ENCODE peak calls at places on chromosomes 1 and 21, in nine cellular contexts. B, P, S, G, Z, X, D, Y and H are unnamed samples.

GRCh38 chr1:237327061-237327460 is 285.1 kb downstream of the RYR2 start:
- DNase-seq in S (no peak), P (no peak), Y (no peak), Z (no peak), X (no peak), G (no peak), B (no peak), D (no peak), H (no peak)

GRCh38 chr1:34270181-34270580 is 93.5 kb downstream of the C1orf94 start:
- DNase-seq in B (no peak), D (no peak), P (no peak), S (no peak), X (no peak), Y (no peak), G (no peak), Z (no peak), H (no peak)

GRCh38 chr1:209655412-209655811 is 3.2 kb upstream of the LAMB3 start:
- DNase-seq in S (no peak), X (no peak), D (no peak), P (no peak), G (no peak), B (no peak), Z (no peak), Y (no peak), H (no peak)

GRCh38 chr1:244341455-244342450 is 110.0 kb downstream of the ADSS2 start:
- DNase-seq in S (peak), P (no peak), D (peak), B (no peak), Z (peak), X (peak), Y (peak), G (no peak), H (peak)

GRCh38 chr1:180424848-180425457 is 77.4 kb downstream of the ACBD6 start:
- DNase-seq in G (no peak), X (no peak), D (peak), P (no peak), B (no peak), S (peak), Z (no peak), Y (no peak), H (no peak)

GRCh38 chr1:96980448-96980847 is 258.9 kb downstream of the PTBP2 start:
- DNase-seq in Y (no peak), D (no peak), Z (no peak), P (no peak), X (no peak), S (no peak), G (no peak), B (no peak), H (no peak)

GRCh38 chr1:151846062-151846568 is 6.5 kb upstream of the C2CD4D start:
- DNase-seq in S (no peak), Z (peak), B (no peak), P (no peak), D (no peak), G (no peak), X (peak), Y (peak), H (peak)

GRCh38 chr1:1282998-1283397 is 2.8 kb downstream of the SCNN1D start:
- DNase-seq in D (no peak), Y (no peak), X (peak), S (no peak), P (no peak), Z (no peak), G (no peak), B (no peak), H (peak)

GRCh38 chr1:40876436-40876761 is 14.2 kb upstream of the CITED4 start:
- DNase-seq in X (no peak), Y (no peak), B (no peak), Z (no peak), S (no peak), D (no peak), G (no peak), P (no peak), H (no peak)

GRCh38 chr1:8540266-8540926 is 222.5 kb downstream of the SLC45A1 start:
- DNase-seq in G (no peak), X (no peak), S (no peak), D (no peak), Z (no peak), Y (peak), P (no peak), B (no peak), H (peak)

GRCh38 chr1:150979007-150979722 is 2.9 kb upstream of the ANXA9 start:
- DNase-seq in Z (peak), D (peak), X (peak), G (peak), Y (peak), S (peak), B (peak), P (peak), H (peak)

GRCh38 chr1:28392027-28392652 is 22.6 kb downstream of the PHACTR4 start:
- DNase-seq in S (no peak), P (no peak), G (no peak), Y (peak), D (no peak), Z (peak), B (no peak), X (peak), H (peak)

GRCh38 chr1:89949991-89950624 is 44.8 kb upstream of the ZNF326 start:
- DNase-seq in B (no peak), G (no peak), Z (no peak), D (no peak), X (no peak), P (no peak), S (no peak), Y (no peak), H (no peak)

GRCh38 chr1:109827986-109828385 is 64.3 kb upstream of the EPS8L3 start:
- DNase-seq in P (no peak), D (no peak), S (no peak), G (no peak), Z (no peak), Y (no peak), B (peak), X (no peak), H (no peak)

GRCh38 chr1:61191140-61191720 is 108.9 kb downstream of the NFIA start:
- DNase-seq in S (no peak), G (no peak), Z (no peak), P (no peak), B (no peak), D (no peak), Y (no peak), X (no peak), H (no peak)

GRCh38 chr1:151085953-151086559 is 15.5 kb downstream of the GABPB2 start:
- DNase-seq in X (no peak), D (peak), G (no peak), S (no peak), B (no peak), P (no peak), Z (no peak), Y (no peak), H (no peak)

GRCh38 chr1:201582261-201582951 is 43.5 kb downstream of the NAV1 start:
- DNase-seq in G (no peak), P (no peak), S (no peak), Y (peak), B (no peak), D (peak), Z (no peak), X (no peak), H (no peak)

GRCh38 chr1:44645466-44646244 is 28.6 kb downstream of the TMEM53 start:
- DNase-seq in X (no peak), G (no peak), S (no peak), P (no peak), D (no peak), Y (peak), B (no peak), Z (no peak), H (no peak)

GRCh38 chr1:67687649-67688048 is 2.6 kb downstream of the GADD45A start:
- DNase-seq in Y (peak), Z (peak), B (no peak), X (peak), P (no peak), D (no peak), G (no peak), S (no peak), H (no peak)

GRCh38 chr1:183812686-183813569 is 8.0 kb downstream of the RGL1 start:
- DNase-seq in D (no peak), Z (no peak), G (no peak), S (no peak), Y (peak), X (no peak), B (no peak), P (no peak), H (no peak)

GRCh38 chr1:244964112-244964971 is 100.0 kb upstream of the HNRNPU start:
- DNase-seq in Z (peak), S (no peak), D (no peak), Y (peak), G (no peak), P (peak), X (peak), B (no peak), H (peak)

GRCh38 chr1:76746195-76746594 is 121.1 kb upstream of the ST6GALNAC5 start:
- DNase-seq in Z (no peak), B (no peak), Y (no peak), S (no peak), X (no peak), D (no peak), P (no peak), G (no peak), H (no peak)

GRCh38 chr1:160353223-160353622 is 10.0 kb downstream of the NCSTN start:
- DNase-seq in D (no peak), X (no peak), S (no peak), B (peak), G (no peak), P (no peak), Z (no peak), Y (peak), H (peak)

GRCh38 chr21:35732788-35733187 is 327.5 kb downstream of the SETD4 start:
- DNase-seq in B (no peak), S (no peak), X (no peak), Y (no peak), G (no peak), D (no peak), Z (no peak), P (peak), H (no peak)

GRCh38 chr1:69172003-69173000 is 395.4 kb upstream of the LRRC7 start:
- DNase-seq in B (no peak), P (no peak), Z (no peak), D (no peak), G (no peak), Y (no peak), X (peak), S (no peak), H (no peak)

GRCh38 chr1:241413386-241413785 is 56.4 kb upstream of the RGS7 start:
- DNase-seq in B (no peak), D (no peak), G (no peak), X (peak), P (no peak), S (no peak), Y (peak), Z (peak), H (peak)

GRCh38 chr1:44326066-44326701 is 28.9 kb downstream of the ERI3 start:
- DNase-seq in X (no peak), Z (no peak), G (no peak), S (no peak), Y (peak), P (no peak), B (no peak), D (no peak), H (no peak)

GRCh38 chr1:157411064-157411463 is 141.3 kb downstream of the FCRL5 start:
- DNase-seq in P (no peak), X (no peak), B (no peak), G (no peak), Y (no peak), Z (no peak), D (no peak), S (no peak), H (no peak)

GRCh38 chr1:221709854-221710253 is 32.0 kb downstream of the DUSP10 start:
- DNase-seq in Z (no peak), S (no peak), B (no peak), Y (no peak), G (no peak), D (no peak), X (no peak), P (no peak), H (no peak)

GRCh38 chr1:218424528-218424927 is 79.4 kb downstream of the TGFB2 start:
- DNase-seq in G (no peak), D (no peak), S (no peak), B (no peak), Z (no peak), X (no peak), Y (no peak), P (no peak), H (no peak)